ENCODE peak calls at places on chromosomes 1 and 21, in five cellular contexts. W is NCI-H2029 treated with DMSO at 0.1 percent for 48 hours, F is NCI-H460, U is HTR-8/SVneo, I is brain microvascular endothelial cell. Q is an unnamed sample.

GRCh38 chr21:38472709-38473108 is 25.6 kb downstream of the ERG start:
- DNase-seq in W (no peak), U (no peak), F (no peak), I (no peak), Q (no peak)

GRCh38 chr1:173100476-173101107 is 49.9 kb upstream of the TNFSF18 start:
- DNase-seq in U (no peak), W (no peak), I (no peak), F (no peak), Q (no peak)

GRCh38 chr1:172340520-172340919 is 80.0 kb upstream of the C1orf105 start:
- DNase-seq in U (no peak), I (no peak), F (no peak), W (no peak), Q (no peak)

GRCh38 chr1:68313736-68314594 is 81.6 kb upstream of the WLS start:
- DNase-seq in W (peak), F (no peak), U (no peak), I (no peak), Q (no peak)

GRCh38 chr1:115426271-115426771 is 88.3 kb upstream of the NGF start:
- DNase-seq in F (no peak), W (no peak), U (peak), I (peak), Q (peak)

GRCh38 chr1:116139592-116140134 is 28.5 kb downstream of the MAB21L3 start:
- DNase-seq in I (no peak), W (no peak), F (no peak), U (no peak), Q (no peak)

GRCh38 chr1:38095337-38096030 is 48.9 kb upstream of the POU3F1 start:
- DNase-seq in U (no peak), F (no peak), I (no peak), W (no peak), Q (no peak)

GRCh38 chr1:155219592-155220031 is 11.1 kb downstream of the MTX1 start:
- DNase-seq in I (no peak), F (no peak), U (no peak), W (no peak), Q (no peak)

GRCh38 chr1:185156321-185156853 is 366 bp downstream of the TRMT1L start:
- DNase-seq in I (peak), W (no peak), U (peak), F (peak), Q (no peak)

GRCh38 chr1:112992780-112993179 is 36.8 kb upstream of the SLC16A1 start:
- DNase-seq in W (no peak), U (no peak), I (no peak), F (no peak), Q (no peak)

GRCh38 chr1:233061265-233061664 is 110.9 kb downstream of the NTPCR start:
- DNase-seq in F (no peak), I (no peak), W (no peak), U (no peak), Q (no peak)

GRCh38 chr1:76501576-76502219 is 365.6 kb upstream of the ST6GALNAC5 start:
- DNase-seq in I (no peak), U (no peak), W (no peak), F (no peak), Q (no peak)

GRCh38 chr1:57350619-57351018 is 73.2 kb downstream of the DAB1 start:
- DNase-seq in F (no peak), I (no peak), U (no peak), W (no peak), Q (no peak)

GRCh38 chr1:8764301-8764937 is 53.0 kb downstream of the RERE start:
- DNase-seq in F (no peak), W (no peak), U (no peak), I (no peak), Q (no peak)

GRCh38 chr1:22711591-22712501 is 1.2 kb downstream of the EPHB2 start:
- DNase-seq in I (no peak), F (no peak), U (no peak), W (no peak), Q (no peak)

GRCh38 chr1:59926381-59927243 is at the start of gene CYP2J2:
- DNase-seq in U (peak), I (no peak), F (peak), W (peak), Q (no peak)

GRCh38 chr1:153697191-153697872 is 18.8 kb downstream of the NPR1 start:
- DNase-seq in F (no peak), U (peak), I (no peak), W (no peak), Q (no peak)

GRCh38 chr1:239833709-239834108 is 258.0 kb upstream of the FMN2 start:
- DNase-seq in U (no peak), I (no peak), F (no peak), W (no peak), Q (no peak)

GRCh38 chr1:66214901-66215300 is 319.1 kb upstream of the SGIP1 start:
- DNase-seq in W (peak), F (no peak), U (no peak), I (no peak), Q (no peak)

GRCh38 chr1:229225331-229225782 is 45.6 kb upstream of the RAB4A start:
- DNase-seq in U (no peak), I (no peak), W (no peak), F (no peak), Q (no peak)

GRCh38 chr1:115012006-115012405 is 17.6 kb upstream of the TSHB start:
- DNase-seq in W (no peak), F (no peak), U (no peak), I (no peak), Q (no peak)

GRCh38 chr1:200872446-200873115 is at the start of gene GPR25:
- DNase-seq in W (no peak), I (no peak), U (no peak), F (no peak), Q (no peak)

GRCh38 chr1:227937031-227937430 is 10.7 kb downstream of the WNT9A start:
- DNase-seq in U (no peak), I (no peak), F (no peak), W (no peak), Q (no peak)

GRCh38 chr1:154206212-154206611 is at the start of gene CFAP141:
- DNase-seq in F (no peak), I (peak), U (no peak), W (no peak), Q (no peak)

GRCh38 chr21:37921091-37921490 is 4.8 kb upstream of the KCNJ6 start:
- DNase-seq in F (no peak), W (no peak), I (no peak), U (no peak), Q (no peak)

GRCh38 chr21:46468110-46468774 is 9.6 kb downstream of the DIP2A start:
- DNase-seq in F (no peak), U (no peak), W (no peak), I (no peak), Q (no peak)

GRCh38 chr1:74971982-74972381 is 162.2 kb upstream of the LHX8 start:
- DNase-seq in F (no peak), W (no peak), I (no peak), U (no peak), Q (no peak)

GRCh38 chr1:192732787-192733186 is 76.1 kb upstream of the RGS2 start:
- DNase-seq in F (no peak), W (no peak), U (no peak), I (no peak), Q (no peak)

GRCh38 chr1:168499094-168500049 is 44.4 kb downstream of the XCL2 start:
- DNase-seq in W (no peak), F (no peak), I (no peak), U (no peak), Q (no peak)

GRCh38 chr21:34132905-34133304 is 59.5 kb downstream of the MRPS6 start:
- DNase-seq in U (no peak), W (no peak), I (no peak), F (no peak), Q (no peak)

GRCh38 chr1:100458925-100459814 is 78.8 kb upstream of the GPR88 start:
- DNase-seq in W (peak), F (peak), U (peak), I (peak), Q (peak)

GRCh38 chr1:220528679-220529529 is 968 bp downstream of the MARK1 start:
- DNase-seq in U (no peak), W (no peak), F (peak), I (no peak), Q (no peak)

GRCh38 chr1:32871364-32872188 is 864 bp upstream of the FNDC5 start:
- DNase-seq in I (no peak), U (no peak), W (no peak), F (no peak), Q (no peak)

GRCh38 chr1:203133969-203134725 is 6.6 kb downstream of the ADORA1 start:
- DNase-seq in U (no peak), W (no peak), I (no peak), F (no peak), Q (no peak)

GRCh38 chr21:37712204-37712934 is 203.9 kb downstream of the KCNJ6 start:
- DNase-seq in I (peak), W (peak), U (peak), F (peak), Q (peak)

GRCh38 chr1:98075626-98076025 is 154.8 kb upstream of the DPYD start:
- DNase-seq in I (no peak), F (no peak), U (no peak), W (no peak), Q (no peak)